ENCODE peak calls at places on chromosomes 1 and 21, in seven cellular contexts. Z is fibroblast of lung, J is astrocyte of the spinal cord, A is heart right ventricle, X is brain microvascular endothelial cell, M is IMR-90, C is cardiac fibroblast. F is an unnamed sample.

GRCh38 chr1:25906644-25907300 is 553 bp upstream of the STMN1 start:
- DNase-seq in M (no peak), Z (no peak), A (no peak), C (no peak), X (no peak), J (no peak), F (no peak)

GRCh38 chr21:44939532-44940115 is at the start of gene SLX9:
- DNase-seq in Z (peak), J (peak), C (peak), A (peak), X (no peak), M (peak), F (peak)

GRCh38 chr1:236605030-236605806 is 902 bp upstream of the HEATR1 start:
- DNase-seq in C (no peak), J (no peak), X (no peak), M (no peak), A (no peak), Z (no peak), F (no peak)

GRCh38 chr21:25885880-25886279 is 151.1 kb downstream of the GABPA start:
- DNase-seq in J (no peak), A (no peak), Z (no peak), X (no peak), M (no peak), C (no peak), F (peak)

GRCh38 chr1:245256528-245256927 is 101.7 kb downstream of the KIF26B start:
- DNase-seq in C (no peak), X (no peak), A (no peak), M (no peak), J (no peak), Z (no peak), F (no peak)

GRCh38 chr1:115074839-115075534 is 14.3 kb downstream of the TSPAN2 start:
- DNase-seq in J (peak), M (no peak), A (no peak), X (no peak), C (no peak), Z (peak), F (no peak)

GRCh38 chr1:87093286-87093685 is 178.9 kb downstream of the HS2ST1 start:
- DNase-seq in X (peak), C (no peak), M (peak), Z (peak), J (no peak), A (no peak), F (no peak)

GRCh38 chr1:164718821-164719220 is 159.8 kb downstream of the PBX1 start:
- DNase-seq in X (no peak), A (no peak), J (no peak), M (peak), C (peak), Z (peak), F (peak)

GRCh38 chr1:234533975-234534876 is 55.2 kb upstream of the TARBP1 start:
- DNase-seq in M (peak), J (peak), A (peak), Z (peak), C (peak), X (peak), F (peak)

GRCh38 chr1:89363638-89364536 is at the start of gene GBP6:
- DNase-seq in X (no peak), C (peak), J (no peak), Z (peak), A (no peak), M (no peak), F (no peak)

GRCh38 chr1:227586733-227587132 is 23.4 kb downstream of the ZNF678 start:
- DNase-seq in X (no peak), C (no peak), M (no peak), Z (no peak), J (no peak), A (no peak), F (no peak)

GRCh38 chr21:43868461-43868860 is 3.4 kb downstream of the AGPAT3 start:
- DNase-seq in C (no peak), A (no peak), M (no peak), J (no peak), Z (no peak), X (no peak), F (no peak)

GRCh38 chr1:3463408-3463811 is 8.9 kb downstream of the ARHGEF16 start:
- DNase-seq in Z (no peak), M (no peak), C (no peak), J (no peak), X (no peak), A (no peak), F (no peak)

GRCh38 chr1:66769512-66770229 is 17.4 kb downstream of the DYNLT5 start:
- DNase-seq in C (no peak), X (no peak), A (no peak), Z (no peak), J (no peak), M (no peak), F (peak)

GRCh38 chr1:170665625-170666024 is 1.7 kb downstream of the PRRX1 start:
- DNase-seq in X (peak), A (no peak), M (no peak), J (peak), C (peak), Z (peak), F (no peak)

GRCh38 chr1:101520302-101520701 is 283.5 kb downstream of the S1PR1 start:
- DNase-seq in M (peak), X (peak), A (peak), Z (peak), C (peak), J (peak), F (peak)

GRCh38 chr1:171805395-171806115 is 24.1 kb downstream of the METTL13 start:
- DNase-seq in A (no peak), M (no peak), Z (no peak), X (no peak), J (no peak), C (no peak), F (no peak)

GRCh38 chr1:206785366-206785765 is 13.1 kb upstream of the IL10 start:
- DNase-seq in Z (no peak), C (no peak), X (no peak), M (no peak), J (no peak), A (no peak), F (no peak)

GRCh38 chr1:51410568-51411460 is 80.5 kb upstream of the TTC39A start:
- DNase-seq in Z (peak), X (peak), A (no peak), M (peak), J (peak), C (peak), F (peak)

GRCh38 chr1:15621975-15622374 is 4.7 kb downstream of the DDI2 start:
- DNase-seq in A (no peak), Z (no peak), M (no peak), X (no peak), C (peak), J (no peak), F (no peak)

GRCh38 chr1:18554597-18554996 is 73.9 kb downstream of the KLHDC7A start:
- DNase-seq in C (no peak), M (no peak), Z (no peak), A (no peak), J (no peak), X (no peak), F (no peak)

GRCh38 chr1:109762821-109763645 is 690 bp downstream of the EPS8L3 start:
- DNase-seq in Z (peak), A (no peak), X (peak), C (peak), M (peak), J (peak), F (peak)

GRCh38 chr21:30194701-30195299 is 21.1 kb downstream of the CLDN8 start:
- DNase-seq in X (peak), Z (no peak), M (no peak), J (peak), C (peak), A (no peak), F (peak)

GRCh38 chr1:234774971-234775370 is 165.0 kb upstream of the IRF2BP2 start:
- DNase-seq in J (peak), X (peak), M (no peak), C (no peak), Z (peak), A (no peak), F (no peak)

GRCh38 chr1:15557594-15557993 is 27.3 kb downstream of the AGMAT start:
- DNase-seq in C (no peak), M (peak), X (no peak), J (no peak), Z (no peak), A (no peak), F (no peak)

GRCh38 chr1:156488566-156489165 is 11.9 kb downstream of the MEF2D start:
- DNase-seq in M (no peak), X (no peak), J (no peak), Z (no peak), A (no peak), C (no peak), F (no peak)

GRCh38 chr1:59150537-59151386 is 146.1 kb upstream of the FGGY start:
- DNase-seq in J (peak), M (peak), Z (peak), A (peak), C (peak), X (peak), F (peak)

GRCh38 chr1:31787261-31787660 is 23.1 kb upstream of the ADGRB2 start:
- DNase-seq in J (no peak), C (no peak), M (no peak), X (no peak), Z (no peak), A (no peak), F (no peak)

GRCh38 chr1:108947871-108948525 is 15.3 kb downstream of the CLCC1 start:
- DNase-seq in M (no peak), C (peak), Z (peak), J (peak), X (no peak), A (no peak), F (peak)

GRCh38 chr1:162019006-162019405 is 4.7 kb downstream of the OLFML2B start:
- DNase-seq in X (peak), C (peak), M (peak), J (peak), Z (peak), A (no peak), F (peak)

GRCh38 chr1:89310505-89310904 is 37.8 kb upstream of the GBP5 start:
- DNase-seq in J (peak), Z (peak), M (peak), X (no peak), C (peak), A (no peak), F (peak)

GRCh38 chr1:172135076-172135672 is 285.3 kb upstream of the C1orf105 start:
- DNase-seq in A (no peak), J (no peak), M (no peak), X (no peak), C (no peak), Z (no peak), F (peak)

GRCh38 chr1:209688746-209689234 is 13.6 kb downstream of the G0S2 start:
- DNase-seq in Z (peak), X (no peak), C (peak), J (peak), M (peak), A (no peak), F (peak)

GRCh38 chr1:194181845-194182244 is 995.4 kb upstream of the B3GALT2 start:
- DNase-seq in J (no peak), A (no peak), Z (no peak), X (no peak), M (no peak), C (no peak), F (no peak)

GRCh38 chr1:62184291-62184690 is 10.4 kb upstream of the L1TD1 start:
- DNase-seq in C (no peak), A (no peak), X (no peak), M (no peak), Z (no peak), J (no peak), F (no peak)

GRCh38 chr1:190759807-190760206 is 282.1 kb upstream of the BRINP3 start:
- DNase-seq in Z (no peak), J (no peak), A (no peak), M (no peak), X (no peak), C (no peak), F (no peak)

GRCh38 chr1:202362212-202362611 is 13.7 kb downstream of the PPP1R12B start:
- DNase-seq in J (no peak), M (no peak), X (no peak), Z (no peak), A (no peak), C (no peak), F (no peak)

GRCh38 chr1:23114424-23115079 is 54.1 kb downstream of the LUZP1 start:
- DNase-seq in J (no peak), Z (peak), A (no peak), X (no peak), M (peak), C (peak), F (no peak)

GRCh38 chr1:113931456-113931855 is 2.3 kb downstream of the HIPK1 start:
- DNase-seq in A (no peak), X (peak), J (peak), Z (peak), C (peak), M (peak), F (peak)
- H3K4me3 ChIP-seq in A (no peak), X (peak), J (peak), Z (peak), C (peak), M (peak), F (peak)

GRCh38 chr1:6471086-6471841 is 5.3 kb upstream of the TNFRSF25 start:
- DNase-seq in Z (no peak), X (no peak), M (no peak), J (no peak), C (no peak), A (no peak), F (no peak)

GRCh38 chr1:6471969-6472368 is 6.0 kb upstream of the TNFRSF25 start:
- DNase-seq in X (no peak), A (no peak), C (no peak), M (no peak), J (no peak), Z (no peak), F (no peak)

GRCh38 chr1:6473156-6473555 is 7.2 kb upstream of the TNFRSF25 start:
- DNase-seq in C (no peak), M (no peak), Z (no peak), X (no peak), A (no peak), J (no peak), F (no peak)

GRCh38 chr1:6473974-6474814 is 8.2 kb upstream of the TNFRSF25 start:
- DNase-seq in J (no peak), M (no peak), Z (no peak), X (no peak), A (no peak), C (no peak), F (no peak)

GRCh38 chr1:6472391-6472790 is 6.4 kb upstream of the TNFRSF25 start:
- DNase-seq in C (no peak), X (no peak), Z (no peak), M (no peak), J (no peak), A (no peak), F (no peak)
- TF ChIP-seq CTCF in C (peak), X (peak), Z (no peak), M (peak), J (peak), A (no peak), F (peak)

GRCh38 chr1:54121482-54122130 is 31.2 kb downstream of the CDCP2 start:
- DNase-seq in C (peak), X (peak), J (peak), M (peak), Z (peak), A (peak), F (peak)
- H3K4me3 ChIP-seq in C (peak), X (peak), J (peak), M (peak), Z (peak), A (peak), F (peak)

GRCh38 chr1:30427545-30427944 is 295.8 kb downstream of the MATN1 start:
- DNase-seq in X (no peak), A (no peak), J (no peak), M (no peak), Z (no peak), C (no peak), F (no peak)
- TF ChIP-seq CTCF in X (no peak), A (no peak), J (no peak), M (no peak), Z (no peak), C (no peak), F (no peak)

DNA sequence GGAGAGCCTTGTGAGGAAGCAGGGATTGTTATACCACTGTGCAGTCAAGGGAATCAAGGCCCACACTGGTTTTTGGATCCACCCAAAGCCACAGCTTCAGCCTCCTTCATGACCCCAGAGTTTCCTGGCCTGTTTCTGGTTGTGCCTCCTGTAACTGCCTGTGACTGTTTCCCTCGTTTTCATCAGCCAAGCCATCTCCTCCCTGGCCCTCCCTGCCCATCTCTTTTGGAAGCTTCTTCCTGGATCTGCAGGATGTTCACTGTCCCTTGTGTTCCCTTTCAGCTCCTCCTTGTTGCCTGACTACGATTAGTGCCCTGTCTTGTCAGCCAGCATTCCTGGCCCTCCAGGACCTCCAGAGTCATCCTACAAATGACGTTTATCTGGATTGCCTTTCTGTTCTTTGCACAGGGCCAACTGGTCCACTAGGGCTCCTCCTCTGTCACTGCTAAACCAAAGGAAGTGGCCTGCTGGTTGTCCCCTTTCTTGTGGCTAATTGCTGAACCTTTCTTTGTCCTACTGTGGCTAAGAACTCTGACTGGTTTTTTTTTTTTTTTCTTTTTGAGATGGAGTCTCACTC is 17.9 kb downstream of the SFT2D2 start:
- DNase-seq in X (no peak), A (no peak), Z (no peak), J (peak), M (no peak), C (no peak), F (no peak)
- H3K4me3 ChIP-seq in X (no peak), A (no peak), Z (no peak), J (no peak), M (no peak), C (no peak), F (no peak)

GRCh38 chr1:97898948-97899347 is 21.9 kb downstream of the DPYD start:
- DNase-seq in M (peak), C (no peak), Z (peak), J (peak), X (no peak), A (no peak), F (no peak)

GRCh38 chr1:97895278-97895677 is 25.6 kb downstream of the DPYD start:
- DNase-seq in C (no peak), X (no peak), J (no peak), M (no peak), A (no peak), Z (no peak), F (no peak)

GRCh38 chr1:97893844-97894243 is 27.0 kb downstream of the DPYD start:
- DNase-seq in Z (peak), M (peak), A (no peak), C (no peak), J (no peak), X (no peak), F (no peak)
- TF ChIP-seq CTCF in Z (no peak), M (no peak), A (no peak), C (no peak), J (no peak), X (no peak), F (no peak)

GRCh38 chr1:168361252-168361651 is 80.6 kb downstream of the TBX19 start:
- DNase-seq in A (no peak), Z (no peak), J (no peak), X (no peak), C (no peak), M (no peak), F (no peak)

GRCh38 chr1:168360622-168361021 is 79.9 kb downstream of the TBX19 start:
- DNase-seq in X (no peak), A (no peak), Z (peak), M (no peak), J (no peak), C (peak), F (no peak)

GRCh38 chr1:168360151-168360550 is 79.5 kb downstream of the TBX19 start:
- DNase-seq in Z (peak), M (no peak), X (no peak), C (peak), J (no peak), A (no peak), F (peak)

GRCh38 chr1:168365719-168366474 is 85.2 kb downstream of the TBX19 start:
- DNase-seq in C (no peak), J (no peak), M (no peak), A (no peak), X (no peak), Z (no peak), F (no peak)

GRCh38 chr1:168362991-168363390 is 82.3 kb downstream of the TBX19 start:
- DNase-seq in Z (no peak), C (peak), J (no peak), X (no peak), M (no peak), A (no peak), F (no peak)
- H3K4me3 ChIP-seq in Z (no peak), C (no peak), J (no peak), X (no peak), M (no peak), A (no peak), F (no peak)

DNA sequence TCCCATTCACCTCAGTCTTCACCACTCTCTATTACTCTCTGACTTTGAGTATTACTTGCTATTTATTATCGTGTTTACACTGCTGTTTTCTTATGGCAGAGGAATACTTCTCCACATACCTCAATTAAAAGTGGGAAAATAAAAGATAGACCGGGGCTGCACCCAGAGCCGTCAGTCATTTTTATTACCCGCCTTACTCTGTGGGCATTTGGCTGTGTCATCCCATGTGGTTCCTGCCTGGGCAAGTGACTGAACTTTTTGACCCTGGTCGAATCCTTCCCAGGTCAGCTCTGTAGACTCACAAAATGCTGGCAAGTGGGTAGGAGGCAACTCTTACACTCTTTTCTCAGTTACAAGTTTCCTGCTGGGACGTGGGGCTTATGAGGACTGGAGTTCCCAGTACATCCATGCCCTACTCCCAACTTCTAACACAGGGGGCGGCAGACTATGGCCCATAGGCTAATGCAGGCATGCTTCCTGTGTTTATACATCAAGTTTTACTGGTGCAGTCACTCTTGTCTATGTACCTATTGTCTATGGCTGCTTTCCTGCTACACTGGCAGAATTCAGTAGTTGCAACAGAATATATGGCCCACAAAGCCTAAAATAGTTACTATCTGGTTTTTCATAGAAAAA is 69.5 kb upstream of the KCND3 start:
- DNase-seq in A (no peak), C (no peak), J (no peak), Z (no peak), M (no peak), X (no peak), F (no peak)
- TF ChIP-seq CTCF in A (no peak), C (no peak), J (no peak), Z (no peak), M (no peak), X (no peak), F (no peak)